ENCODE peak calls at places on chromosomes 16 and 17, in four cellular contexts. C is H9, X is IMR-90, T is H1. D is an unnamed sample.

GRCh38 chr17:66445229-66445628 is 142.8 kb downstream of the PRKCA start:
- DNase-seq in C (no peak), X (no peak), T (no peak), D (no peak)

GRCh38 chr17:21453144-21453982 is 77.2 kb downstream of the KCNJ12 start:
- DNase-seq in C (peak), X (no peak), T (no peak), D (no peak)

GRCh38 chr17:52686140-52686539 is 527.6 kb upstream of the CA10 start:
- DNase-seq in C (no peak), X (no peak), T (no peak), D (no peak)

GRCh38 chr16:82763371-82763770 is 136.6 kb downstream of the CDH13 start:
- DNase-seq in C (no peak), X (no peak), T (no peak), D (no peak)

GRCh38 chr17:32913593-32913992 is 14.4 kb upstream of the TMEM98 start:
- DNase-seq in C (no peak), X (no peak), T (no peak), D (no peak)

GRCh38 chr16:46790599-46791270 is 40.2 kb downstream of the C16orf87 start:
- DNase-seq in C (no peak), X (no peak), T (no peak), D (no peak)

GRCh38 chr17:79994602-79995001 is 41.1 kb downstream of the TBC1D16 start:
- DNase-seq in C (no peak), X (no peak), T (no peak), D (no peak)

GRCh38 chr17:40022961-40023541 is 7.8 kb downstream of the CSF3 start:
- DNase-seq in C (no peak), X (no peak), T (no peak), D (no peak)

GRCh38 chr16:1438229-1439057 is 5.9 kb downstream of the CCDC154 start:
- DNase-seq in C (no peak), X (no peak), T (no peak), D (no peak)

GRCh38 chr17:82492647-82493516 is 26.6 kb upstream of the FOXK2 start:
- DNase-seq in C (no peak), X (peak), T (no peak), D (no peak)

GRCh38 chr17:7867881-7868329 is 10.1 kb downstream of the CYB5D1 start:
- DNase-seq in C (no peak), X (no peak), T (no peak), D (no peak)

GRCh38 chr17:2844386-2844785 is 48.1 kb downstream of the RAP1GAP2 start:
- DNase-seq in C (peak), X (peak), T (no peak), D (peak)

GRCh38 chr17:4942760-4943508 is 2.9 kb downstream of the RNF167 start:
- DNase-seq in C (no peak), X (no peak), T (no peak), D (no peak)

GRCh38 chr17:4939554-4939803 is 367 bp downstream of the SLC25A11 start:
- DNase-seq in C (no peak), X (no peak), T (no peak), D (no peak)

GRCh38 chr17:4940625-4941021 is 555 bp downstream of the RNF167 start:
- DNase-seq in C (no peak), X (no peak), T (no peak), D (no peak)

GRCh38 chr17:4939804-4940624 is at the start of the genes RNF167 and SLC25A11:
- DNase-seq in C (peak), X (peak), T (peak), D (peak)

DNA sequence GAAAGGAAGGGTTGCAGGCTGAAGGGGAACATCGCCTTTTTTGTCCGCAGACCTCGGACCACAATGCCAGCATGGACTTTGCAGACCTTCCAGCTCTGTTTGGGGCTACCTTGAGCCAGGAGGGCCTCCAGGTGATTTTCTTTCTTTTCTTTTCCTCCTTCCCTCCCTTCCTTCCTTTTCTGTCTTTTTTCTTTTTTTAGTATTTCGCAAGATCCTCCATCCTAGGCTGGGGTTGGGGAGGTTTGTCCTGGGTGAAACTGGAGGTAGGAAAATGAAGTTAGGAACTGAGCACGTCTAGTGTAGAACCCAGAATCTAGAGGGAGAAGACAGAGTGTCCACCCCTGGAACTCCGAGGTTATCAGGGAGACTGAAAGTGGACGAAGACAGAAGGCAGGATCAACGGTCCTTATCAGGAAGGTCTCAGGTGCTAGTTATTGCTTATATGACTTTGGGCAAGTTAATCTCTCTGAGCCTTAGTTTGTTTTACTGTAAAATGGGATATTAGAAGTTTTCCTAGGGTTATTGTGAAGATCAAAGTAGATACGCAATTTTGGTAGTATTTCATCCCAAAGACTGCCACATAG is 1.1 kb downstream of the RNF167 start:
- DNase-seq in C (no peak), X (no peak), T (no peak), D (no peak)
- H2AK5ac ChIP-seq in C (no peak), X (peak), T (peak), D (no peak)

DNA sequence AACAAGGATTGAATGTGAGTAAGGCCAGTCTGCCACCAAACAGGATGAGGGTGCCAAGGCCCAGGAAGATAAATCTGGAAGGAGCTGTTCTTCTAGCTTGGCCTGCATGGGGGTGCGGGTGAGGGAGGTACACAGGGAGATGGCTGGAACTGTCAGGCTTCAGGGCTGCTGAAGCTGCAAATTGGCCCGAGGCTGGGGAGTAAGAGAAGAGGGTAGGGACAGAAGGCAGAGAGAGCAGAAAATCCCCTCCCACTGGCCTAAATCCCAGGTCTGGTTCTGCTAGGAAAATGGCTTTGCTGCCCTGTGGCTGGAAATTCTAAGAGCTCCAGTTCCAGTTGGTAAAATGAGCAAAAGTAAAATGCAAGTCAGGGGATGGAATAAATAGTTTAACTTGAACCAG is 87.9 kb downstream of the CCDC182 start:
- DNase-seq in C (no peak), X (no peak), T (no peak), D (no peak)
- H3K56ac ChIP-seq in C (no peak), X (no peak), T (no peak), D (no peak)

DNA sequence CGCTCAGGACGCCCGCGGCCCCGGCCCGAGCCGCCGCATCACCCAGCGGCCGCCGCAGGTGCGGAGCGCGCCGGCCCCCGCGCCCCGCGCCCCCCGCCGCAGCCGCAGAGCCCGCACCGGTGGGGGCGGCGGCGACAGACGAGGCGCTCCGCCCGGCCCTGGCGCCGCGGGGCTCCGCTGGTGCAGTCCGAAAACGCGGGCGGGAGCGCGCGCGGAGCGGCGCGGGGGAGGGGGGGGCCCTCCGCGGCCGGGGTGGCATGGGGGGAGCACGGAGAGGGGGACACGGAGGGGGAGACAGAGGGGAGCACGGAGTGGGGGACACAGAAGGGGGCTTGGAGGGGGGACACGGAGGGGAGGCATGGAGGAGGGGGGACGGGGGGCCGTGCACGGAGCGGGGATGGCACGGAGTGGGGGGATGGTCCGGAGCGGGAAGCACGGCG is at the start of gene AATK:
- DNase-seq in C (no peak), X (no peak), T (no peak), D (no peak)
- H2BK15ac ChIP-seq in C (no peak), X (no peak), T (peak), D (no peak)

GRCh38 chr17:27492470-27492869 is 36.2 kb downstream of the KSR1 start:
- DNase-seq in C (no peak), X (no peak), T (no peak), D (peak)
- H2AK5ac ChIP-seq in C (no peak), X (peak), T (peak), D (no peak)

GRCh38 chr16:57480127-57480753 is 6.1 kb downstream of the DOK4 start:
- DNase-seq in C (no peak), X (peak), T (no peak), D (no peak)
- H3K56ac ChIP-seq in C (no peak), X (no peak), T (no peak), D (peak)

GRCh38 chr17:41326173-41327145 is 10.9 kb upstream of the KRTAP17-1 start:
- DNase-seq in C (no peak), X (no peak), T (no peak), D (no peak)

GRCh38 chr17:41328207-41328606 is 12.7 kb upstream of the KRTAP17-1 start:
- DNase-seq in C (no peak), X (no peak), T (no peak), D (no peak)

GRCh38 chr17:41325611-41326010 is 10.1 kb upstream of the KRTAP17-1 start:
- DNase-seq in C (no peak), X (no peak), T (no peak), D (no peak)

GRCh38 chr17:41329279-41329925 is 13.9 kb upstream of the KRTAP17-1 start:
- DNase-seq in C (peak), X (peak), T (peak), D (peak)

GRCh38 chr17:41327411-41328120 is 12.1 kb upstream of the KRTAP17-1 start:
- DNase-seq in C (no peak), X (no peak), T (no peak), D (no peak)
- H2BK15ac ChIP-seq in C (no peak), X (no peak), T (no peak), D (no peak)

GRCh38 chr16:81408409-81408950 is 36.1 kb upstream of the CMIP start:
- DNase-seq in C (no peak), X (no peak), T (no peak), D (no peak)
- H2AK5ac ChIP-seq in C (no peak), X (peak), T (no peak), D (no peak)